ENCODE peak calls at places on chromosome 20, in five cellular contexts. X is MM.1S; Q is CD8-positive, alpha-beta T cell; Y is IMR-90; F is cardiac fibroblast. R is an unnamed sample.

GRCh38 chr20:35271904-35272303 is 6.0 kb downstream of the MMP24OS start:
- DNase-seq in X (no peak), Q (no peak), Y (peak; percentile 51), F (peak; percentile 89), R (no peak)

GRCh38 chr20:10982692-10983091 is 308.9 kb upstream of the JAG1 start:
- DNase-seq in X (no peak), Q (no peak), Y (peak; percentile 94), F (peak; percentile 96), R (no peak)

GRCh38 chr20:12575352-12576095 is 433.2 kb upstream of the SPTLC3 start:
- DNase-seq in X (no peak), Q (no peak), Y (no peak), F (no peak), R (no peak)

GRCh38 chr20:62651285-62652021 is 9.2 kb downstream of the SLCO4A1 start:
- DNase-seq in X (peak; percentile 96), Q (peak; percentile 88), Y (peak; percentile 49), F (no peak), R (no peak)

GRCh38 chr20:49712918-49713778 is 530 bp downstream of the B4GALT5 start:
- DNase-seq in X (peak; percentile 27), Q (peak; percentile 28), Y (peak; percentile 17), F (peak; percentile 29), R (peak; percentile 34)

GRCh38 chr20:49700411-49701185 is 13.1 kb downstream of the B4GALT5 start:
- DNase-seq in X (no peak), Q (no peak), Y (peak; percentile 81), F (peak; percentile 89), R (no peak)

GRCh38 chr20:14928083-14928482 is 590.7 kb upstream of the FLRT3 start:
- DNase-seq in X (no peak), Q (no peak), Y (no peak), F (no peak), R (no peak)

GRCh38 chr20:8291873-8292272 is 159.8 kb downstream of the PLCB1 start:
- DNase-seq in X (no peak), Q (no peak), Y (peak; percentile 77), F (peak; percentile 33), R (no peak)

GRCh38 chr20:63518946-63519764 is 1.4 kb upstream of the PPDPF start:
- DNase-seq in X (no peak), Q (no peak), Y (no peak), F (no peak), R (no peak)

GRCh38 chr20:14918981-14919380 is 581.6 kb upstream of the FLRT3 start:
- DNase-seq in X (no peak), Q (no peak), Y (no peak), F (no peak), R (no peak)

GRCh38 chr20:36881888-36882287 is 6.0 kb downstream of the TLDC2 start:
- DNase-seq in X (no peak), Q (no peak), Y (no peak), F (no peak), R (no peak)

GRCh38 chr20:32252189-32252588 is 25.3 kb upstream of the KIF3B start:
- DNase-seq in X (no peak), Q (peak; percentile 34), Y (no peak), F (no peak), R (no peak)

GRCh38 chr20:53993310-53993709 is 77.1 kb downstream of the BCAS1 start:
- DNase-seq in X (no peak), Q (no peak), Y (no peak), F (no peak), R (no peak)

GRCh38 chr20:21832442-21833152 is 127.1 kb downstream of the PAX1 start:
- DNase-seq in X (no peak), Q (no peak), Y (no peak), F (no peak), R (no peak)

DNA sequence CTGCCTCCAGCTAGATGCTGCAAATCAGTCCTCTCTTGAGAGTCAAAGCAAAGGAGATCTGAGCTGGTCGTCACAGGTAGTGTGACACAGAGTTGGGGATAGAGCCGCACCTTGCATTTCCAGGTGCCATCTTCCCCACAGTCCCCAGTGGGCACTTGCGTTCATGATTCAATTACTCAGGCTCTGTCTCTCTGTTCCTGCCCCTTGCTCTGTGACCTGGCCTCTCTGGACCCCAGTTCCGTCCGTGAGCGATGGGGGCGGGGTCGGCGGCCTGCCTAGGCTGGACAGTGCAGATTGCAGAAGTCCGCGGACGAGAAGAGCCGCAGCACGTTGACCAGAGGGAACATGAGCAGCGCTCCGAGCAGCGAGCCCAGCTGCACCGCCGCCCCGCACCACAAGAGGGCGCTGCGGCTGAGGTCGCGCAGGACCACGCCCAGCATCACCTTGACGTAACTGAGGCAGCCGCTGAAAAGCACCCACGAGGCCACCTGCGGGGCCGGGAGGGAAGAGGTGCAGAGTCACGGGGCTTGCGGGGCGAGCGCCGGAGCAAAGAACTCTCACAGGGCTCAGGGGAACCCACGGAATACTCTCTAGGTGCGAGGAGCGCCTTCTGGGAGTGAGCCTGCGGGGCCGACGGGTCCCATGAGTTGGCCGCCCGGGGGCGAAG is 7.4 kb downstream of the SLC52A3 start:
- DNase-seq in X (peak; percentile 51), Q (no peak), Y (no peak), F (peak; percentile 24), R (peak; percentile 79)
- TF ChIP-seq CTCF in X (peak; percentile 81), Q (peak; percentile 65), Y (peak; percentile 44), F (peak; percentile 83), R (peak; percentile 99)

GRCh38 chr20:41619360-41620115 is 1.4 kb upstream of the CHD6 start:
- DNase-seq in X (no peak), Q (no peak), Y (peak; percentile 28), F (no peak), R (peak; percentile 7)
- TF ChIP-seq CTCF in X (no peak), Q (no peak), Y (no peak), F (no peak), R (no peak)

GRCh38 chr20:58645277-58645968 is 5.7 kb upstream of the STX16 start:
- DNase-seq in X (no peak), Q (no peak), Y (peak; percentile 56), F (peak; percentile 80), R (no peak)

GRCh38 chr20:58646703-58647102 is 4.4 kb upstream of the STX16 start:
- DNase-seq in X (no peak), Q (no peak), Y (no peak), F (no peak), R (no peak)

GRCh38 chr20:58649288-58650180 is 1.5 kb upstream of the STX16 start:
- DNase-seq in X (no peak), Q (peak; percentile 48), Y (no peak), F (no peak), R (peak; percentile 27)

GRCh38 chr20:58647814-58648501 is 3.1 kb upstream of the STX16 start:
- DNase-seq in X (no peak), Q (no peak), Y (peak; percentile 82), F (peak; percentile 81), R (no peak)

DNA sequence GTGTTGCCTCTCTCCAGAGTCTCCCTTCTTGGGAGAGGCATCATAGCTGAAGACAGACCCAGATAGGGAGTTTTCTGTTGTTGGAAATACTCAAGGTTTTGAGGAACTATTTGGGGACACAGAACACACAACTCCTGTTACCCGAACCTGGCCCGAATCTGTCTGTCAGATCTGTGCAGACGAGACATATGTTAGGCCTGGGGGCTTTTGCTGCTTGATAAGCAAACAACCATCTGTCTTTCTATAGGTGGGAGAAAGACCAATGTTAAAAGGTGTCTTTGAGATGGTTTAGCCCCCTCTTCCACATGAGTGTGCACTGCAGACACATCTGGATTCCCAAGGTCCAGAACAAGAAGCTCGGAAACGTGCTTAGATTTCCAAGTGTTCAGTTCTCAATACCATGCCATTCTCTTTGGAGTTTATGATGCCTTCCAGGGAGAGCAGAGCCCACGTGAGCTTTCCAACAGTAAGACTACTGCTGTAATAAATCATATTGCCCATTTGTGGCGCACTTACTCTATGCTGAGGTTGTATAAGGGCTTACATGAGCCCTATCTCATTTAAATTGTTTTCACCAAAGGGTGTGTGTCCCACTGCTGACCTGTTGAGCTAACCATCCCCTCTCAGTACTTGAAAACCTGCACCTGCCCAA is 3.8 kb upstream of the STX16 start:
- DNase-seq in X (peak; percentile 44), Q (no peak), Y (no peak), F (no peak), R (no peak)
- TF ChIP-seq CTCF in X (peak; percentile 37), Q (no peak), Y (no peak), F (no peak), R (no peak)

GRCh38 chr20:44196278-44196677 is 9.3 kb upstream of the JPH2 start:
- DNase-seq in X (no peak), Q (no peak), Y (no peak), F (peak; percentile 13), R (no peak)
- TF ChIP-seq CTCF in X (peak; percentile 9), Q (no peak), Y (no peak), F (peak; percentile 14), R (no peak)

GRCh38 chr20:24102290-24102689 is 113.7 kb upstream of the GGTLC1 start:
- DNase-seq in X (peak; percentile 19), Q (peak; percentile 12), Y (no peak), F (peak; percentile 24), R (peak; percentile 56)
- TF ChIP-seq CTCF in X (peak; percentile 57), Q (no peak), Y (no peak), F (peak; percentile 28), R (peak; percentile 44)

GRCh38 chr20:33897313-33897912 is 86.3 kb downstream of the CHMP4B start:
- DNase-seq in X (no peak), Q (no peak), Y (no peak), F (no peak), R (peak; percentile 24)
- TF ChIP-seq CTCF in X (no peak), Q (no peak), Y (no peak), F (no peak), R (peak; percentile 29)

DNA sequence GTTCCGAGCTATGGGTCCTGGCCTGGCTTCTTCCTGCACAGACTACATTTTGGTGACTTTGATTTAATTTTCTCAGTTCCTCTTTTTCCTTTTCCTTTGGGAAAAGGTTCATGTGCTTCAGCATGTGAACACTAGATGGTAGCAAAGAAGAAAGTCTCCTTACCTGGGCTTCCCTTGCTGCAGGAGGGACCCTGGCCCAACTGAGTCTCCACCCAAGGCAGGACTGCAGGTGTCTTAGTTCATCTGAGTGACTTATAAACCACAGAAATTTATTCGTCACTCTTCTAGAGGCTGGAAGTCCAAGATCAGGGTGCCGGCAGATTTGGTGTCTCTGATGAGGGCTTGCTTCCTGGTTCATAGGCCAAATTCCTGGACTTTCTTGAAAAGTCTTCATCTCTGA is 163.2 kb downstream of the SYCP2 start:
- DNase-seq in X (no peak), Q (no peak), Y (no peak), F (no peak), R (no peak)
- TF ChIP-seq CTCF in X (peak; percentile 68), Q (no peak), Y (no peak), F (no peak), R (peak; percentile 43)

DNA sequence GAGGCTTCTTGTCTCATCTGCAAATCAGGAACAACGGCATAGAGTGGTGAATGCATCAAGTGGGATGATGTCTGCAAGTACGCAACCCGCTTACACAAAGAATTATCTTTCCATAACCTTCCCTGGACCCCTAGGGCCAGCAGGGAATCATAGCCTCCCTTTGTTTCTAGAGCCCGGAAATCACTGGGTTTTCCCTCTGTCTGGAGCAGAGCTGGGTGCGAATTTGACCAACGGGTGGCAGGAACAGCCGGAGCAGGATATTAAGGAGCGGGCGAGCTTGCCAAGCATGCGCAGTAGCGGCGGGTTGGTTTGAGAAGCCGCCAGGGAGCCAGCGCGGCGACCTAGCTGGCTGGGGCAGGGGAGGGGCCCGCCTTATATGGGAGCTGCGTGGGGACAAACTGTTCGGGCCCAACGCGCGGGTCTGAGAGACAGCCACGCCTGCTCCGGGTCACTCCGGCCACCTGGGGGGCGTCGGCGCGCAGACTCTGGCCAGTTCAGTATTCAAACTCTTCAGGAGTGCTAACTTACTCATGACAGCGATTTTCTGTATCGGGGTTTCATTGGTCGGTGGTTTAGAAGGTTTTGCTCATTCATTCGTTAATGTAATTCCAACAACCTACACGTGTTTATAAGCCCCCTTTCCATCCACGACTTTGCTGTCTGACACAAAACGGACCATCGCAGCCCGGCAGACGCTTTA is 1.6 kb upstream of the KIF16B start:
- DNase-seq in X (peak; percentile 92), Q (peak; percentile 74), Y (peak; percentile 68), F (peak; percentile 69), R (peak; percentile 67)
- TF ChIP-seq CTCF in X (no peak), Q (no peak), Y (no peak), F (no peak), R (no peak)